ENCODE peak calls at places on chromosomes 5 and 9, in five cellular contexts. X is HFFc6, C is HCT116, B is PC-3, U is DMS153. F is an unnamed sample.

GRCh38 chr9:2127486-2127885 is 112.3 kb downstream of the SMARCA2 start:
- DNase-seq in B (no peak), U (no peak), C (no peak), X (peak; percentile 18), F (no peak)

GRCh38 chr5:57174850-57175525 is 1.1 kb downstream of the GPBP1 start:
- DNase-seq in B (no peak), U (no peak), X (no peak), C (no peak), F (no peak)

GRCh38 chr5:111999286-111999685 is 242.3 kb upstream of the NREP start:
- DNase-seq in U (no peak), C (no peak), X (peak; percentile 60), B (peak; percentile 17), F (no peak)

GRCh38 chr5:62593331-62593730 is 14.7 kb downstream of the LRRC70 start:
- DNase-seq in B (no peak), C (no peak), X (peak; percentile 46), U (no peak), F (no peak)

GRCh38 chr5:14714706-14715105 is 50.2 kb downstream of the OTULIN start:
- DNase-seq in X (no peak), C (no peak), B (peak; percentile 30), U (peak; percentile 85), F (no peak)

GRCh38 chr9:126915281-126915816 is 767 bp downstream of the RALGPS1 start:
- DNase-seq in U (peak; percentile 57), C (peak; percentile 19), X (no peak), B (peak; percentile 61), F (no peak)

GRCh38 chr9:87635656-87636501 is 90.0 kb upstream of the CTSL start:
- DNase-seq in U (no peak), C (no peak), X (no peak), B (no peak), F (no peak)

GRCh38 chr9:16304301-16304700 is 566.2 kb downstream of the BNC2 start:
- DNase-seq in C (no peak), U (no peak), X (no peak), B (peak; percentile 3), F (no peak)

GRCh38 chr5:124670672-124671592 is 75.5 kb downstream of the ZNF608 start:
- DNase-seq in U (peak; percentile 28), X (no peak), C (no peak), B (no peak), F (no peak)

GRCh38 chr5:139283252-139284166 is 10.0 kb upstream of the MATR3 start:
- DNase-seq in X (no peak), C (no peak), U (no peak), B (no peak), F (no peak)

GRCh38 chr9:96218821-96219614 is 83.0 kb downstream of the HSD17B3 start:
- DNase-seq in X (no peak), B (no peak), U (no peak), C (no peak), F (no peak)

GRCh38 chr5:135033026-135033861 is 784 bp downstream of the PITX1 start:
- DNase-seq in C (no peak), B (peak; percentile 24), X (peak; percentile 58), U (no peak), F (no peak)

GRCh38 chr5:135535420-135535819 is 344 bp downstream of the NEUROG1 start:
- DNase-seq in X (no peak), B (no peak), U (no peak), C (no peak), F (no peak)

GRCh38 chr9:94906181-94906580 is 179.7 kb downstream of the AOPEP start:
- DNase-seq in U (no peak), C (no peak), B (no peak), X (no peak), F (no peak)

GRCh38 chr5:27911216-27911615 is 872.8 kb upstream of the CDH9 start:
- DNase-seq in X (no peak), C (no peak), B (peak; percentile 71), U (peak; percentile 12), F (no peak)

GRCh38 chr5:72328172-72328571 is 8.0 kb downstream of the PTCD2 start:
- DNase-seq in U (peak; percentile 33), X (peak; percentile 41), B (peak; percentile 51), C (no peak), F (peak; percentile 78)

GRCh38 chr9:113416149-113416726 is 5.7 kb downstream of the C9orf43 start:
- DNase-seq in C (no peak), B (no peak), U (no peak), X (no peak), F (no peak)

GRCh38 chr9:131447148-131447547 is 53.3 kb downstream of the PRRC2B start:
- DNase-seq in B (no peak), C (no peak), U (no peak), X (no peak), F (no peak)

GRCh38 chr9:126401581-126401980 is 75.0 kb downstream of the MVB12B start:
- DNase-seq in B (no peak), U (no peak), X (no peak), C (no peak), F (no peak)

F was measured in cerebellar nuclear complex.